ENCODE peak calls at places on chromosomes 16 and 17, in six cellular contexts. Y is stomach, R is esophagus squamous epithelium, H is IMR-90, A is breast epithelium, V is pancreas. W is an unnamed sample.
A peak's percentile ranks its signal among the peaks of the same experiment; 100 is the strongest.

GRCh38 chr17:11486726-11487310 is 111.5 kb upstream of the DNAH9 start:
- DNase-seq in V (no peak), H (no peak), A (no peak), R (no peak), Y (no peak), W (no peak)

GRCh38 chr16:75064403-75065148 is 52.0 kb downstream of the LDHD start:
- DNase-seq in V (no peak), Y (peak; percentile 76), R (no peak), A (no peak), H (peak; percentile 39), W (peak; percentile 63)

GRCh38 chr16:78105517-78105916 is 6.1 kb downstream of the WWOX start:
- DNase-seq in R (no peak), H (no peak), Y (no peak), A (no peak), V (no peak), W (no peak)

GRCh38 chr17:41814195-41814594 is 1.4 kb downstream of the FKBP10 start:
- DNase-seq in H (peak; percentile 36), A (no peak), R (no peak), Y (no peak), V (no peak), W (no peak)

GRCh38 chr16:27254262-27254811 is 14.2 kb downstream of the NSMCE1 start:
- DNase-seq in Y (no peak), R (no peak), V (no peak), A (no peak), H (no peak), W (no peak)

GRCh38 chr16:81650982-81651562 is 128.0 kb upstream of the PLCG2 start:
- DNase-seq in R (no peak), Y (peak; percentile 50), V (no peak), A (no peak), H (no peak), W (no peak)

GRCh38 chr17:39158623-39159022 is 7.2 kb upstream of the PLXDC1 start:
- DNase-seq in Y (no peak), H (no peak), R (no peak), V (no peak), A (no peak), W (no peak)

GRCh38 chr17:65538679-65539529 is 22.5 kb downstream of the AXIN2 start:
- DNase-seq in H (no peak), R (no peak), V (no peak), Y (no peak), A (no peak), W (no peak)

GRCh38 chr17:81966343-81967243 is 5.6 kb upstream of the NOTUM start:
- DNase-seq in V (peak; percentile 76), R (no peak), H (peak; percentile 24), A (no peak), Y (peak; percentile 59), W (no peak)

GRCh38 chr17:82297280-82297803 is 20.1 kb downstream of the CD7 start:
- DNase-seq in R (peak; percentile 69), Y (peak; percentile 87), H (no peak), A (peak; percentile 93), V (peak; percentile 66), W (no peak)

GRCh38 chr16:18803569-18804462 is 2.5 kb upstream of the ARL6IP1 start:
- DNase-seq in R (no peak), H (peak; percentile 42), V (no peak), A (no peak), Y (no peak), W (no peak)

GRCh38 chr17:67488161-67488560 is 111.1 kb downstream of the PITPNC1 start:
- DNase-seq in Y (no peak), V (no peak), A (no peak), R (no peak), H (no peak), W (no peak)

GRCh38 chr16:56289412-56289811 is 98.1 kb downstream of the GNAO1 start:
- DNase-seq in A (no peak), V (no peak), Y (no peak), R (no peak), H (no peak), W (no peak)

GRCh38 chr17:14903810-14904209 is 361.3 kb downstream of the PMP22 start:
- DNase-seq in H (peak; percentile 54), R (no peak), Y (no peak), V (no peak), A (no peak), W (no peak)

GRCh38 chr17:18258356-18259038 is at the start of gene FLII:
- DNase-seq in H (peak; percentile 17), R (no peak), A (no peak), Y (peak; percentile 61), V (peak; percentile 90), W (no peak)

GRCh38 chr16:87951550-87952538 is 610 bp downstream of the BANP start:
- DNase-seq in A (no peak), V (peak; percentile 84), Y (no peak), R (no peak), H (no peak), W (no peak)

GRCh38 chr16:78278047-78278446 is 178.6 kb downstream of the WWOX start:
- DNase-seq in H (no peak), A (no peak), V (no peak), Y (no peak), R (no peak), W (no peak)

GRCh38 chr17:69724236-69724635 is 309.7 kb downstream of the MAP2K6 start:
- DNase-seq in H (peak; percentile 30), R (no peak), A (no peak), Y (no peak), V (no peak), W (no peak)

GRCh38 chr16:9077001-9077809 is 14.2 kb upstream of the HAPSTR1 start:
- DNase-seq in A (no peak), Y (no peak), V (no peak), R (no peak), H (peak; percentile 88), W (no peak)

GRCh38 chr16:52492789-52493357 is 54.1 kb downstream of the TOX3 start:
- DNase-seq in R (no peak), V (no peak), Y (no peak), H (no peak), A (no peak), W (no peak)

GRCh38 chr17:57412520-57413096 is 156.3 kb downstream of the MSI2 start:
- DNase-seq in Y (no peak), A (no peak), R (no peak), H (no peak), V (no peak), W (no peak)

GRCh38 chr17:69909389-69909788 is 165.6 kb upstream of the KCNJ16 start:
- DNase-seq in V (no peak), A (no peak), H (no peak), R (no peak), Y (no peak), W (no peak)

GRCh38 chr17:70144260-70144846 is 25.0 kb upstream of the KCNJ2 start:
- DNase-seq in R (no peak), V (no peak), Y (no peak), A (no peak), H (peak; percentile 54), W (no peak)

GRCh38 chr16:67543036-67543435 is 14.4 kb downstream of the RIPOR1 start:
- DNase-seq in Y (no peak), H (no peak), A (no peak), V (peak; percentile 67), R (no peak), W (no peak)

GRCh38 chr16:67541391-67542263 is 13.0 kb downstream of the RIPOR1 start:
- DNase-seq in A (no peak), V (peak; percentile 75), Y (no peak), R (no peak), H (peak; percentile 37), W (no peak)

GRCh38 chr16:67543582-67543981 is 15.0 kb downstream of the RIPOR1 start:
- DNase-seq in R (no peak), V (peak; percentile 56), H (no peak), A (no peak), Y (no peak), W (no peak)

GRCh38 chr16:67540756-67541155 is 12.1 kb downstream of the RIPOR1 start:
- DNase-seq in A (no peak), H (no peak), R (no peak), V (peak; percentile 5), Y (no peak), W (no peak)

DNA sequence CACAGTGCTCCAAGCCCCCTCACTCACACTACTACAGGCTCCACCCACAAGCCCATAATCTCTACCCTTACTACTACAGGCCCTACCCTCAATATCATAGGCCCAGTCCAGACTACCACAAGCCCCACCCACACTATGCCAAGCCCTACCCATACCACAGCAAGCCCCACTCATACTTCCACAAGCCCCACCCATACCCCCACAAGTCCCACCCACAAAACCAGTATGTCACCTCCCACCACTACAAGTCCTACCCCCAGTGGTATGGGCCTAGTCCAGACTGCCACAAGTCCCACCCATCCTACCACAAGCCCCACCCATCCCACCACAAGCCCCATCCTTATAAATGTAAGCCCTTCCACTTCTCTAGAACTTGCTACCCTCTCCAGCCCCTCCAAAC is 13.8 kb downstream of the RIPOR1 start:
- DNase-seq in V (peak; percentile 23), R (no peak), A (no peak), Y (peak; percentile 40), H (peak; percentile 66), W (peak; percentile 25)
- H3K36me3 ChIP-seq in V (peaks cover 21% of the 10 kb centered on the region), R (peaks cover 33% of the 10 kb centered on the region), A (no peaks in the 10 kb centered on the region), Y (peaks cover 84% of the 10 kb centered on the region), H (peaks cover 78% of the 10 kb centered on the region), W (peaks cover 81% of the 10 kb centered on the region)

GRCh38 chr17:22503322-22503899 is 811.1 kb downstream of the KCNJ18 start:
- DNase-seq in R (no peak), H (no peak), A (no peak), Y (no peak), V (no peak), W (no peak)
- H3K9me3 ChIP-seq in R (peaks cover 30% of the 10 kb centered on the region), H (peaks cover 23% of the 10 kb centered on the region), A (peaks cover 8% of the 10 kb centered on the region), Y (peaks cover 54% of the 10 kb centered on the region), V (no peaks in the 10 kb centered on the region), W (no peaks in the 10 kb centered on the region)

DNA sequence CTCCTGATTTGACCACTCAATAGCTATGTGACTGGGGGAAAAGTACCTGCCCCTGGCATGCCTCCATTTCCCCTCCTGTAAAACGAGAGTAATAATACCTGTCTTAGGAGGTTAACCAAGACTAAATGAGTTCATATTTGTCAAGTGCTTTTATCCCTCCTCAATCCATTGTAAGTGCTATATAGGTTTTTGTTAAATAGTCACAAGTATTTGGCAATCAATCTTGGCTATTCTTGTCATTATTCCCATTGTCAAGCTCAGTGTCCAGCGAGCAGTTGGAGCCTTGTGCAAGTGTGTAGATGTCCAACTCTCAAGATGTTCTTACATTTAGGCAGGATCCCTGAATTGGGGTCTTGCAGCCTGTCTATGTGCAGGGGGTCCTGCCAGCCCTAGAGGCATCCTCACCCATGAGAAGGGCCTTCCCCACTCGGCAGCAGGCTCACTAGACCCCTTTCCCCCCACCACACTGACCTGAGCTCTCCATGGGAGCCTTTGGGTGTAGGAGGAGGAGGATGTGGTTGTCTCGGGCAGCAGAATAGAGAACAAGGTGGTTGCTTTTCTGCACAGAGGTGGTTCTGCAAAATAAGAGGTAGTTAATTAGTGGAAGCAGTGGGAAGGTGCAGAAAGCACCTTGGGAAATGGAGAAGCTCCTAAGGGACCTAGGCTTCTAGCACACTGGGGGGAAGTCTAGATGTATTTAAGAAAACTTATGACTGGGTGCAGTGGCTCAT is 18.0 kb downstream of the PIK3R6 start:
- DNase-seq in R (no peak), V (no peak), Y (no peak), H (no peak), A (no peak), W (no peak)
- H3K36me3 ChIP-seq in R (no peaks in the 10 kb centered on the region), V (no peaks in the 10 kb centered on the region), Y (no peaks in the 10 kb centered on the region), H (no peaks in the 10 kb centered on the region), A (no peaks in the 10 kb centered on the region), W (no peaks in the 10 kb centered on the region)

DNA sequence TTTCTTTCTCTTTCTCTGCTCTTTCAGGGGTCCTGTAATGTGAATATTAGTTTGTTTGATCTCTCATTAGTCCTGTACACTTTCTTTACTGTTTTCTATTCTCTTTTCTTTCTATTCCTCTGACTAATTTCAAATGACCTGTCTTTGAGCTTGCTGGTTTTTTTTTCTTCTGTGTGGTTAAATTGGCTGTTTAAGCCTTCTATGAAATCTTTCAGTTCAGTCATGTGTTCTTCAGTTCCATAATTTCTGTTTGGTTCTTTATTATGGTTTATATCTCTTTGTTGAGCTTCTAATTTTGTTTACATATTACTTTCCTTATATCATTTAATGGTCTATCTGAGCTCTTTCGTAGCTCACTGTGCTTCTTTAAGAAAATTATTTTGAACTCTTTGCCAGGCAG is 31.3 kb upstream of the NKD1 start:
- DNase-seq in R (no peak), Y (no peak), A (no peak), H (no peak), V (no peak), W (no peak)
- H3K9me3 ChIP-seq in R (peaks cover 16% of the 10 kb centered on the region), Y (peaks cover 8% of the 10 kb centered on the region), A (peaks cover 6% of the 10 kb centered on the region), H (no peaks in the 10 kb centered on the region), V (no peaks in the 10 kb centered on the region), W (no peaks in the 10 kb centered on the region)

W was measured in HAP-1.